ENCODE peak calls at places on chromosomes 16 and 17, in nine cellular contexts. C is upper lobe of left lung, V is prostate gland, Q is stomach, U is GM23338, D is vagina, K is spleen, L is Panc1, H is transverse colon. M is an unnamed sample.
A peak's percentile ranks its signal among the peaks of the same experiment; 100 is the strongest.

GRCh38 chr17:45361451-45361850 is 44.6 kb upstream of the MAP3K14 start:
- DNase-seq in D (peak; percentile 55), V (no peak), K (peak; percentile 6), H (no peak), U (no peak), Q (no peak), L (no peak), C (no peak), M (peak; percentile 42)

GRCh38 chr16:65975049-65975708 is 391.3 kb upstream of the CDH5 start:
- DNase-seq in D (no peak), V (no peak), K (no peak), C (no peak), U (peak; percentile 8), Q (no peak), H (no peak), L (no peak), M (no peak)

GRCh38 chr17:61218438-61218837 is 181.2 kb upstream of the TBX2 start:
- DNase-seq in D (no peak), K (no peak), H (no peak), L (peak; percentile 33), V (no peak), Q (no peak), U (no peak), C (no peak), M (no peak)

GRCh38 chr16:53843084-53843483 is 139.1 kb downstream of the FTO start:
- DNase-seq in C (no peak), Q (no peak), H (no peak), U (no peak), K (no peak), D (no peak), V (no peak), L (no peak), M (no peak)

GRCh38 chr16:52383071-52383470 is 163.9 kb downstream of the TOX3 start:
- DNase-seq in H (no peak), D (no peak), L (no peak), U (no peak), V (no peak), Q (no peak), C (no peak), K (no peak), M (no peak)

GRCh38 chr17:50028207-50029120 is 27.4 kb upstream of the ITGA3 start:
- DNase-seq in D (no peak), V (no peak), Q (no peak), H (no peak), L (no peak), C (peak; percentile 56), K (no peak), U (peak; percentile 83), M (no peak)

GRCh38 chr16:4283939-4284338 is 11.1 kb upstream of the TFAP4 start:
- DNase-seq in K (no peak), H (no peak), D (no peak), L (no peak), V (no peak), U (no peak), Q (no peak), C (no peak), M (no peak)

GRCh38 chr16:65837431-65837986 is 529.0 kb upstream of the CDH5 start:
- DNase-seq in D (no peak), C (no peak), L (no peak), K (no peak), Q (no peak), V (no peak), U (no peak), H (no peak), M (no peak)

GRCh38 chr16:27314161-27314723 is 468 bp downstream of the IL4R start:
- DNase-seq in D (no peak), U (peak; percentile 55), H (peak; percentile 70), C (peak; percentile 85), L (no peak), K (peak; percentile 87), V (no peak), Q (peak; percentile 57), M (peak; percentile 92)

GRCh38 chr16:29806096-29806579 is at the start of gene MAZ:
- DNase-seq in Q (no peak), D (no peak), H (no peak), U (no peak), V (no peak), K (peak; percentile 93), C (no peak), L (no peak), M (no peak)

GRCh38 chr16:29804455-29805231 is 1.7 kb upstream of the MAZ start:
- DNase-seq in U (peak; percentile 28), K (peak; percentile 83), Q (peak; percentile 39), L (no peak), C (peak; percentile 81), H (peak; percentile 37), D (no peak), V (peak; percentile 45), M (peak; percentile 87)

GRCh38 chr16:29804020-29804419 is 2.3 kb upstream of the MAZ start:
- DNase-seq in H (no peak), L (no peak), C (no peak), V (no peak), U (peak; percentile 31), K (no peak), D (no peak), Q (no peak), M (no peak)

GRCh38 chr16:29805232-29806095 is 865 bp upstream of the MAZ start:
- DNase-seq in C (peak; percentile 98), L (no peak), K (peak; percentile 100), H (peak; percentile 98), U (peak; percentile 97), V (peak; percentile 97), Q (peak; percentile 98), D (no peak), M (peak; percentile 99)

DNA sequence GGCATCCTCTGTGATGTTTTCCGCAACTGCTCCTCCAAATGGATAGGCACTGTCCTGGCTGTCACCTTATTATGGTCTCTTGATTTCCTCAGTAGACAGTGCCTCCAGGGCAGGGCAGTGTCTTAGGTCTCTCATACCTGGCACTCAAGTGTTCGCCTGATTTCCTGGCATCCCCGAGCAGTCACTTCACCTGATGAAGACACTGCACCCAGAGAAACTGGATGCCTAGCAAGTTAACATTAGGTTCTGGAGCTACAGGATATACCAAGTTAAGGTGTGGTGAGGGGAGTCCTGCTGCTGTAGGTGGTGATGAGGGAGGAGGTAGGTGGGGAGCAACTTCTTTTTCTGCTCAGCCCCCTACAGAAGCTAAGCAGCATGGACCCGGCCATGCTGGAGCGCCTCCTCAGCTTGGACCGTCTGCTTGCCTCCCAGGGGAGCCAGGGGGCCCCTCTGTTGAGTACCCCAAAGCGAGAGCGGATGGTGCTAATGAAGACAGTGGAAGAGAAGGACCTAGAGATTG is 3.9 kb upstream of the MAZ start:
- DNase-seq in U (no peak), D (no peak), C (no peak), H (no peak), L (no peak), Q (no peak), K (no peak), V (no peak), M (no peak)
- TF ChIP-seq POLR2AphosphoS5 in U (peak; percentile 19), D (no peak), C (no peak), H (no peak), L (no peak), Q (no peak), K (no peak), V (no peak), M (no peak)

GRCh38 chr17:80871341-80871740 is 120.3 kb upstream of the CHMP6 start:
- DNase-seq in C (no peak), L (no peak), K (peak; percentile 84), Q (no peak), D (no peak), V (no peak), H (no peak), U (no peak), M (peak; percentile 57)
- H3K27ac ChIP-seq in C (no peak overlapping the region), L (no peak overlapping the region), K (peak overlapping the region; percentile 11), Q (no peak overlapping the region), D (no peak overlapping the region), V (no peak overlapping the region), H (no peak overlapping the region), U (no peak overlapping the region), M (no peak overlapping the region)

DNA sequence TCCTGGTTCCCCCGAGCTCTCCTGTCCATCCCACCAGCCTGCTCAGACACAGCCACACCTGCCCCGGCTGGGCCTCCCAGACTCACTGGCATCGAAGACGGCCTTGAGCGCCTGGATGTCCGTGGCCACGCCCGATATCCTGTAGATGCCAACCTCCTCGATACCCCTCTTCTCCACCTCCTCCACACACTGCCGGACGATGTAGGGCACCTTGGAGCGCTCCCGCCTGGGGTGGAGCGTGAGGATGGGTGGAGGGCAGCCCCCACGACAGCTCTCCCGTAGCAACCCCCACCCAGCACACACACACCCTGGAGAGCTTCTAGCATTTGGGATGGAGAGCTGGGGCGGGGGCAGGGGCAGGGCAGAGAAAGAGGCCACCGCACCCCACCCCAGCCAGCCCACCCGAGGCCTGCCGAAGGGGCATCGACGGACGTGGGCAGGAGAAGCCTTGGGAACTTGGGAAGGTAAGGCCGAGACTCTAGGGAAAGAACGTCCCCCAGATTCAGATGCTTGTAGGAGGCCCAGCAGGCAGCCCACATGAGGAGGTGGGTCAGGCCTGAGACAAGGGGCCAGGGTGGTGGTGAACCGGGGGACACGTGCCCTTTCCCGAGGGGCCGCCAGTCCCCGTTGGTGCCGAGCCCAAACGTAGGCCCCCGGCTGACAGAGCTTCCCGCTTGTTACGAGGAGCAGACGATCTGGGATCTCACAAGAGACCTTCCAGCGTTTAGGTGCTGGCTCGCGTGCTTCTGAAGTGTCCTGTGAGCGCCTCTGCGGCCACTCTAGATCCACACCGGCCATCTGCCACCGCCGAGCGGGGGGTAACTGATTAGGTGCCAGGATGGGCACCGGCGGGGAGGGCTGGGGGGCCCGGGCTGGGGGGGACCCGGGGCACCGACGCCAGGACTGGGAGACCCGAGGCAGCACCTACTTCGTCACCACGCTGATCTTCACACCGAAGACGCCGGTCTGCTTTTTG is 15.1 kb downstream of the TIMM22 start:
- DNase-seq in Q (no peak), D (no peak), C (no peak), L (no peak), U (no peak), H (no peak), K (peak; percentile 72), V (no peak), M (no peak)
- H3K4me1 ChIP-seq in Q (no peaks in the 10 kb centered on the region), D (peaks cover 26% of the 10 kb centered on the region), C (peaks cover 4% of the 10 kb centered on the region), L (no peaks in the 10 kb centered on the region), U (no peaks in the 10 kb centered on the region), H (no peaks in the 10 kb centered on the region), K (peaks cover 36% of the 10 kb centered on the region), V (no peaks in the 10 kb centered on the region), M (no peaks in the 10 kb centered on the region)

GRCh38 chr17:79298801-79299200 is 224.2 kb downstream of the ENGASE start:
- DNase-seq in D (no peak), K (no peak), C (no peak), U (no peak), L (no peak), H (no peak), Q (no peak), V (no peak), M (no peak)

GRCh38 chr17:79294459-79295071 is 219.9 kb downstream of the ENGASE start:
- DNase-seq in V (peak; percentile 35), K (no peak), D (no peak), L (no peak), H (peak; percentile 48), U (peak; percentile 90), Q (peak; percentile 57), C (peak; percentile 42), M (no peak)

GRCh38 chr17:79295307-79295706 is 220.7 kb downstream of the ENGASE start:
- DNase-seq in C (no peak), U (no peak), H (no peak), L (no peak), V (no peak), K (no peak), D (no peak), Q (no peak), M (no peak)

GRCh38 chr17:79299349-79299748 is 224.7 kb downstream of the ENGASE start:
- DNase-seq in V (no peak), K (no peak), L (no peak), Q (no peak), D (no peak), U (no peak), H (no peak), C (no peak), M (no peak)

GRCh38 chr17:79296290-79296689 is 221.7 kb downstream of the ENGASE start:
- DNase-seq in D (no peak), Q (no peak), V (no peak), K (no peak), L (no peak), C (no peak), H (no peak), U (no peak), M (no peak)
- TF ChIP-seq POLR2AphosphoS5 in D (no peak), Q (no peak), V (no peak), K (no peak), L (no peak), C (no peak), H (no peak), U (no peak), M (no peak)

M was measured in sigmoid colon.